ENCODE peak calls at places on chromosomes 16 and 17, in eight cellular contexts. One of them, this sample, is unnamed.
A peak's percentile ranks its signal among the peaks of the same experiment; 100 is the strongest.

GRCh38 chr17:15284537-15284936 is 19.4 kb upstream of the PMP22 start:
- DNase-seq in GM23248: no peak
- DNase-seq in CD8-positive, alpha-beta memory T cell: no peak
- DNase-seq in tibial artery: no peak
- DNase-seq in aorta: no peak
- DNase-seq in RWPE2: no peak
- DNase-seq in PC-9: no peak
- DNase-seq in thoracic aorta: no peak
- DNase-seq in this sample: no peak

GRCh38 chr16:73285336-73285735 is 237.4 kb upstream of the ZFHX3 start:
- DNase-seq in GM23248: no peak
- DNase-seq in RWPE2: no peak
- DNase-seq in PC-9: no peak
- DNase-seq in tibial artery: no peak
- DNase-seq in CD8-positive, alpha-beta memory T cell: no peak
- DNase-seq in aorta: no peak
- DNase-seq in thoracic aorta: no peak
- DNase-seq in this sample: no peak

GRCh38 chr16:22859925-22860324 is 46.0 kb downstream of the HS3ST2 start:
- DNase-seq in GM23248: no peak
- DNase-seq in tibial artery: no peak
- DNase-seq in CD8-positive, alpha-beta memory T cell: no peak
- DNase-seq in thoracic aorta: no peak
- DNase-seq in RWPE2: no peak
- DNase-seq in PC-9: no peak
- DNase-seq in aorta: no peak
- DNase-seq in this sample: no peak

GRCh38 chr17:19812407-19812806 is 55.3 kb downstream of the ULK2 start:
- DNase-seq in aorta: no peak
- DNase-seq in tibial artery: no peak
- DNase-seq in PC-9: no peak
- DNase-seq in CD8-positive, alpha-beta memory T cell: no peak
- DNase-seq in thoracic aorta: no peak
- DNase-seq in RWPE2: no peak
- DNase-seq in GM23248: peak; percentile 23
- DNase-seq in this sample: no peak

GRCh38 chr17:21505819-21506815 is 130.0 kb downstream of the KCNJ12 start:
- DNase-seq in CD8-positive, alpha-beta memory T cell: no peak
- DNase-seq in GM23248: no peak
- DNase-seq in tibial artery: no peak
- DNase-seq in RWPE2: no peak
- DNase-seq in thoracic aorta: no peak
- DNase-seq in PC-9: no peak
- DNase-seq in aorta: no peak
- DNase-seq in this sample: no peak

GRCh38 chr17:63116967-63117366 is 150.9 kb downstream of the TANC2 start:
- DNase-seq in GM23248: peak; percentile 39
- DNase-seq in aorta: no peak
- DNase-seq in RWPE2: no peak
- DNase-seq in tibial artery: no peak
- DNase-seq in thoracic aorta: no peak
- DNase-seq in PC-9: no peak
- DNase-seq in CD8-positive, alpha-beta memory T cell: no peak
- DNase-seq in this sample: no peak

GRCh38 chr17:55330344-55330933 is 65.7 kb downstream of the HLF start:
- DNase-seq in tibial artery: no peak
- DNase-seq in CD8-positive, alpha-beta memory T cell: no peak
- DNase-seq in aorta: no peak
- DNase-seq in RWPE2: no peak
- DNase-seq in thoracic aorta: no peak
- DNase-seq in PC-9: no peak
- DNase-seq in GM23248: no peak
- DNase-seq in this sample: no peak

GRCh38 chr16:31177136-31177535 is 2.8 kb upstream of the FUS start:
- DNase-seq in CD8-positive, alpha-beta memory T cell: peak; percentile 42
- DNase-seq in RWPE2: no peak
- DNase-seq in GM23248: peak; percentile 54
- DNase-seq in aorta: no peak
- DNase-seq in thoracic aorta: no peak
- DNase-seq in PC-9: no peak
- DNase-seq in tibial artery: no peak
- DNase-seq in this sample: no peak

GRCh38 chr16:63787014-63787413 is 1334.8 kb downstream of the CDH11 start:
- DNase-seq in tibial artery: no peak
- DNase-seq in aorta: no peak
- DNase-seq in thoracic aorta: no peak
- DNase-seq in RWPE2: no peak
- DNase-seq in PC-9: no peak
- DNase-seq in CD8-positive, alpha-beta memory T cell: no peak
- DNase-seq in GM23248: no peak
- DNase-seq in this sample: no peak

GRCh38 chr16:78490847-78491246 is 391.4 kb downstream of the WWOX start:
- DNase-seq in CD8-positive, alpha-beta memory T cell: no peak
- DNase-seq in GM23248: no peak
- DNase-seq in tibial artery: no peak
- DNase-seq in RWPE2: no peak
- DNase-seq in PC-9: no peak
- DNase-seq in thoracic aorta: peak; percentile 10
- DNase-seq in aorta: peak; percentile 64
- DNase-seq in this sample: peak; percentile 56

GRCh38 chr16:23629516-23629915 is 11.6 kb downstream of the PALB2 start:
- DNase-seq in PC-9: no peak
- DNase-seq in aorta: no peak
- DNase-seq in thoracic aorta: no peak
- DNase-seq in GM23248: no peak
- DNase-seq in tibial artery: no peak
- DNase-seq in RWPE2: no peak
- DNase-seq in CD8-positive, alpha-beta memory T cell: no peak
- DNase-seq in this sample: no peak

GRCh38 chr16:77499373-77500285 is 64.8 kb upstream of the ADAMTS18 start:
- DNase-seq in GM23248: peak; percentile 68
- DNase-seq in PC-9: no peak
- DNase-seq in CD8-positive, alpha-beta memory T cell: no peak
- DNase-seq in thoracic aorta: no peak
- DNase-seq in tibial artery: peak; percentile 62
- DNase-seq in RWPE2: no peak
- DNase-seq in aorta: peak; percentile 52
- DNase-seq in this sample: peak; percentile 53

GRCh38 chr17:59400858-59401257 is 69.4 kb downstream of the YPEL2 start:
- DNase-seq in PC-9: no peak
- DNase-seq in thoracic aorta: no peak
- DNase-seq in RWPE2: no peak
- DNase-seq in tibial artery: no peak
- DNase-seq in CD8-positive, alpha-beta memory T cell: no peak
- DNase-seq in GM23248: peak; percentile 37
- DNase-seq in aorta: no peak
- DNase-seq in this sample: no peak

GRCh38 chr17:82804442-82805191 is 35.2 kb downstream of the ZNF750 start:
- DNase-seq in CD8-positive, alpha-beta memory T cell: no peak
- DNase-seq in PC-9: no peak
- DNase-seq in RWPE2: no peak
- DNase-seq in GM23248: no peak
- DNase-seq in tibial artery: peak; percentile 71
- DNase-seq in thoracic aorta: no peak
- DNase-seq in aorta: peak; percentile 80
- DNase-seq in this sample: peak; percentile 94

GRCh38 chr17:77869041-77869595 is 89.4 kb upstream of the TNRC6C start:
- DNase-seq in RWPE2: no peak
- DNase-seq in aorta: peak; percentile 21
- DNase-seq in PC-9: no peak
- DNase-seq in GM23248: no peak
- DNase-seq in tibial artery: no peak
- DNase-seq in thoracic aorta: no peak
- DNase-seq in CD8-positive, alpha-beta memory T cell: no peak
- DNase-seq in this sample: no peak

GRCh38 chr17:67717192-67717623 is 528 bp upstream of the NOL11 start:
- DNase-seq in GM23248: no peak
- DNase-seq in aorta: no peak
- DNase-seq in PC-9: no peak
- DNase-seq in CD8-positive, alpha-beta memory T cell: no peak
- DNase-seq in thoracic aorta: no peak
- DNase-seq in RWPE2: no peak
- DNase-seq in tibial artery: no peak
- DNase-seq in this sample: no peak

GRCh38 chr16:14111713-14112538 is 40.8 kb downstream of the MRTFB start:
- DNase-seq in tibial artery: peak; percentile 38
- DNase-seq in CD8-positive, alpha-beta memory T cell: no peak
- DNase-seq in GM23248: peak; percentile 24
- DNase-seq in PC-9: no peak
- DNase-seq in aorta: no peak
- DNase-seq in RWPE2: no peak
- DNase-seq in thoracic aorta: no peak
- DNase-seq in this sample: peak; percentile 58

GRCh38 chr17:47813512-47814031 is 8.0 kb downstream of the OSBPL7 start:
- DNase-seq in GM23248: no peak
- DNase-seq in thoracic aorta: no peak
- DNase-seq in CD8-positive, alpha-beta memory T cell: no peak
- DNase-seq in tibial artery: no peak
- DNase-seq in PC-9: no peak
- DNase-seq in RWPE2: peak; percentile 55
- DNase-seq in aorta: peak; percentile 29
- DNase-seq in this sample: no peak

GRCh38 chr17:7356072-7356549 is 1.2 kb downstream of the TMEM95 start:
- DNase-seq in tibial artery: peak; percentile 75
- DNase-seq in GM23248: peak; percentile 79
- DNase-seq in CD8-positive, alpha-beta memory T cell: peak; percentile 76
- DNase-seq in PC-9: peak; percentile 58
- DNase-seq in aorta: peak; percentile 86
- DNase-seq in thoracic aorta: no peak
- DNase-seq in RWPE2: no peak
- DNase-seq in this sample: peak; percentile 89

GRCh38 chr16:2532494-2533141 is 1.4 kb upstream of the CEMP1 start:
- DNase-seq in thoracic aorta: no peak
- DNase-seq in tibial artery: peak; percentile 67
- DNase-seq in RWPE2: peak; percentile 89
- DNase-seq in CD8-positive, alpha-beta memory T cell: peak; percentile 55
- DNase-seq in GM23248: peak; percentile 60
- DNase-seq in aorta: peak; percentile 80
- DNase-seq in PC-9: peak; percentile 48
- DNase-seq in this sample: peak; percentile 62

GRCh38 chr16:88938119-88938932 is 38.7 kb downstream of the CBFA2T3 start:
- DNase-seq in tibial artery: no peak
- DNase-seq in thoracic aorta: no peak
- DNase-seq in CD8-positive, alpha-beta memory T cell: no peak
- DNase-seq in PC-9: no peak
- DNase-seq in RWPE2: no peak
- DNase-seq in GM23248: no peak
- DNase-seq in aorta: no peak
- DNase-seq in this sample: no peak
- H3K4me3 ChIP-seq in tibial artery: no peak overlapping the region
- H3K4me3 ChIP-seq in thoracic aorta: no peak overlapping the region
- H3K4me3 ChIP-seq in CD8-positive, alpha-beta memory T cell: no peak overlapping the region
- H3K4me3 ChIP-seq in PC-9: no peak overlapping the region
- H3K4me3 ChIP-seq in RWPE2: no peak overlapping the region
- H3K4me3 ChIP-seq in GM23248: no peak overlapping the region
- H3K4me3 ChIP-seq in aorta: no peak overlapping the region
- H3K4me3 ChIP-seq in this sample: peak overlapping the region; percentile 71

DNA sequence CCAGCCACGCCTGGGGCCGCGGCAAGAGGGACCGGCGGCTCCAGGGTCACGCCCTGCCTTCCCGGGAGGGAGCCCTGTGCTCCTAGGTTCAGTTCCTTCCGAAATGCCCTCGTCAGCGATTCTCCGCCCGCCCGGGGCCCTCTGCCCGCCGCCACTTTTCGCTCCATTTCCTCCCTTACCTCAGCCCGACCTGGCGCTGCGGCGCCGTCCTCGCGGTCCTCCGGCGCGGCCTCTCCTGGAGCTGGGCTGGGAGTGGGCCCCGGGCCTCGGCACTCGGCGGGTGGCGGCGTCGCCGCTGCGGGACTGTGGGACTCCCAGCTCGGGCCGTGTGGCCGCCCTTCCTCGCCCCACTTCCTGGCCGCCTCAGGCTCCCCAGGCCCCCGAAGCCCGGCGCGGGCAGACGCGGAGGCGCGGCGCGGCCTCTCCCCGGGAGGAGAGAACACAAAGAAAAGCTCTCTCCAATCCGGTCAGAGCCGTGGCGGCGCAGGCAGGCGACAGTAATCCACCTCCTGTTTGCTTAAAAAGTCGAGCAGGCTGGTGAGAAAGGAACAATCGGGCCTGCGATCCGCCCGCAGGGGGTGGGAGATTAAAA is 1.6 kb downstream of the BAHCC1 start:
- DNase-seq in RWPE2: no peak
- DNase-seq in PC-9: peak; percentile 50
- DNase-seq in tibial artery: no peak
- DNase-seq in aorta: no peak
- DNase-seq in thoracic aorta: no peak
- DNase-seq in CD8-positive, alpha-beta memory T cell: peak; percentile 26
- DNase-seq in GM23248: peak; percentile 66
- DNase-seq in this sample: peak; percentile 76
- H3K27ac ChIP-seq in RWPE2: peak overlapping the region; percentile 75
- H3K27ac ChIP-seq in PC-9: peak overlapping the region; percentile 73
- H3K27ac ChIP-seq in tibial artery: peak overlapping the region; percentile 95
- H3K27ac ChIP-seq in aorta: peak overlapping the region; percentile 37
- H3K27ac ChIP-seq in thoracic aorta: peak overlapping the region; percentile 94
- H3K27ac ChIP-seq in CD8-positive, alpha-beta memory T cell: no peak overlapping the region
- H3K27ac ChIP-seq in GM23248: peak overlapping the region; percentile 89
- H3K27ac ChIP-seq in this sample: peak overlapping the region; percentile 99

GRCh38 chr17:32517982-32518381 is 31.2 kb downstream of the CDK5R1 start:
- DNase-seq in GM23248: no peak
- DNase-seq in CD8-positive, alpha-beta memory T cell: no peak
- DNase-seq in RWPE2: no peak
- DNase-seq in PC-9: no peak
- DNase-seq in thoracic aorta: no peak
- DNase-seq in tibial artery: no peak
- DNase-seq in aorta: no peak
- DNase-seq in this sample: no peak
- H3K4me3 ChIP-seq in GM23248: no peak overlapping the region
- H3K4me3 ChIP-seq in CD8-positive, alpha-beta memory T cell: no peak overlapping the region
- H3K4me3 ChIP-seq in RWPE2: no peak overlapping the region
- H3K4me3 ChIP-seq in PC-9: no peak overlapping the region
- H3K4me3 ChIP-seq in thoracic aorta: no peak overlapping the region
- H3K4me3 ChIP-seq in tibial artery: no peak overlapping the region
- H3K4me3 ChIP-seq in aorta: no peak overlapping the region
- H3K4me3 ChIP-seq in this sample: no peak overlapping the region

GRCh38 chr16:88389191-88389590 is 6.4 kb downstream of the ZNF469 start:
- DNase-seq in RWPE2: no peak
- DNase-seq in GM23248: no peak
- DNase-seq in PC-9: no peak
- DNase-seq in aorta: no peak
- DNase-seq in thoracic aorta: no peak
- DNase-seq in tibial artery: no peak
- DNase-seq in CD8-positive, alpha-beta memory T cell: no peak
- DNase-seq in this sample: no peak

GRCh38 chr16:88387177-88387576 is 4.4 kb downstream of the ZNF469 start:
- DNase-seq in aorta: peak; percentile 44
- DNase-seq in GM23248: peak; percentile 35
- DNase-seq in RWPE2: no peak
- DNase-seq in CD8-positive, alpha-beta memory T cell: no peak
- DNase-seq in PC-9: no peak
- DNase-seq in thoracic aorta: no peak
- DNase-seq in tibial artery: no peak
- DNase-seq in this sample: peak; percentile 12

GRCh38 chr16:88385831-88386815 is 3.4 kb downstream of the ZNF469 start:
- DNase-seq in RWPE2: no peak
- DNase-seq in aorta: peak; percentile 44
- DNase-seq in GM23248: no peak
- DNase-seq in tibial artery: no peak
- DNase-seq in PC-9: no peak
- DNase-seq in thoracic aorta: no peak
- DNase-seq in CD8-positive, alpha-beta memory T cell: no peak
- DNase-seq in this sample: peak; percentile 40

GRCh38 chr16:88389621-88390160 is 6.9 kb downstream of the ZNF469 start:
- DNase-seq in RWPE2: no peak
- DNase-seq in CD8-positive, alpha-beta memory T cell: no peak
- DNase-seq in thoracic aorta: no peak
- DNase-seq in GM23248: no peak
- DNase-seq in tibial artery: no peak
- DNase-seq in aorta: no peak
- DNase-seq in PC-9: no peak
- DNase-seq in this sample: no peak

GRCh38 chr16:88387941-88388627 is 5.3 kb downstream of the ZNF469 start:
- DNase-seq in CD8-positive, alpha-beta memory T cell: no peak
- DNase-seq in thoracic aorta: no peak
- DNase-seq in aorta: peak; percentile 76
- DNase-seq in PC-9: peak; percentile 92
- DNase-seq in tibial artery: no peak
- DNase-seq in GM23248: peak; percentile 42
- DNase-seq in RWPE2: no peak
- DNase-seq in this sample: peak; percentile 88
- H3K27ac ChIP-seq in CD8-positive, alpha-beta memory T cell: no peak overlapping the region
- H3K27ac ChIP-seq in thoracic aorta: peak overlapping the region; percentile 68
- H3K27ac ChIP-seq in aorta: peak overlapping the region; percentile 38
- H3K27ac ChIP-seq in PC-9: peak overlapping the region; percentile 75
- H3K27ac ChIP-seq in tibial artery: peak overlapping the region; percentile 68
- H3K27ac ChIP-seq in GM23248: no peak overlapping the region
- H3K27ac ChIP-seq in RWPE2: no peak overlapping the region
- H3K27ac ChIP-seq in this sample: peak overlapping the region; percentile 11

This sample was measured in psoas muscle.